ENCODE peak calls at places on chromosomes 1 and 21, in five cellular contexts. One of them, this sample, is unnamed.

GRCh38 chr1:201546093-201546492 is 7.2 kb downstream of the NAV1 start:
- DNase-seq in upper lobe of right lung: no peak
- DNase-seq in AG09309: no peak
- DNase-seq in nephron progenitor cell: no peak
- DNase-seq in endothelial cell of umbilical vein: no peak
- DNase-seq in this sample: no peak

GRCh38 chr21:46183910-46184624 is at the start of gene SPATC1L:
- DNase-seq in upper lobe of right lung: peak; percentile 84
- DNase-seq in AG09309: peak; percentile 24
- DNase-seq in nephron progenitor cell: peak; percentile 67
- DNase-seq in endothelial cell of umbilical vein: peak; percentile 86
- DNase-seq in this sample: no peak

GRCh38 chr1:100578201-100578600 is 40.3 kb downstream of the GPR88 start:
- DNase-seq in upper lobe of right lung: no peak
- DNase-seq in AG09309: no peak
- DNase-seq in nephron progenitor cell: no peak
- DNase-seq in endothelial cell of umbilical vein: no peak
- DNase-seq in this sample: no peak

GRCh38 chr1:239868117-239868516 is 223.6 kb upstream of the FMN2 start:
- DNase-seq in upper lobe of right lung: no peak
- DNase-seq in AG09309: no peak
- DNase-seq in nephron progenitor cell: no peak
- DNase-seq in endothelial cell of umbilical vein: no peak
- DNase-seq in this sample: no peak

GRCh38 chr1:64280001-64280400 is 76.6 kb downstream of the UBE2U start:
- DNase-seq in upper lobe of right lung: no peak
- DNase-seq in AG09309: no peak
- DNase-seq in nephron progenitor cell: no peak
- DNase-seq in endothelial cell of umbilical vein: no peak
- DNase-seq in this sample: no peak

GRCh38 chr1:15501208-15502032 is 22.6 kb downstream of the CASP9 start:
- DNase-seq in upper lobe of right lung: peak; percentile 73
- DNase-seq in AG09309: no peak
- DNase-seq in nephron progenitor cell: peak; percentile 75
- DNase-seq in endothelial cell of umbilical vein: peak; percentile 55
- DNase-seq in this sample: no peak

GRCh38 chr1:16433066-16433465 is 4.2 kb downstream of the SPATA21 start:
- DNase-seq in upper lobe of right lung: no peak
- DNase-seq in AG09309: no peak
- DNase-seq in nephron progenitor cell: no peak
- DNase-seq in endothelial cell of umbilical vein: no peak
- DNase-seq in this sample: no peak

GRCh38 chr1:30444850-30445249 is 278.5 kb downstream of the MATN1 start:
- DNase-seq in upper lobe of right lung: no peak
- DNase-seq in AG09309: no peak
- DNase-seq in nephron progenitor cell: no peak
- DNase-seq in endothelial cell of umbilical vein: no peak
- DNase-seq in this sample: no peak

GRCh38 chr1:9606948-9607347 is 18.2 kb downstream of the TMEM201 start:
- DNase-seq in upper lobe of right lung: no peak
- DNase-seq in AG09309: no peak
- DNase-seq in nephron progenitor cell: no peak
- DNase-seq in endothelial cell of umbilical vein: no peak
- DNase-seq in this sample: no peak

GRCh38 chr1:246724001-246724724 is at the start of gene SCCPDH:
- DNase-seq in upper lobe of right lung: peak; percentile 91
- DNase-seq in AG09309: no peak
- DNase-seq in nephron progenitor cell: peak; percentile 82
- DNase-seq in endothelial cell of umbilical vein: peak; percentile 79
- DNase-seq in this sample: no peak

GRCh38 chr1:27583479-27583878 is 20.5 kb downstream of the AHDC1 start:
- DNase-seq in upper lobe of right lung: no peak
- DNase-seq in AG09309: no peak
- DNase-seq in nephron progenitor cell: no peak
- DNase-seq in endothelial cell of umbilical vein: no peak
- DNase-seq in this sample: no peak

GRCh38 chr1:109274533-109275476 is 8.1 kb downstream of the PSRC1 start:
- DNase-seq in upper lobe of right lung: peak; percentile 89
- DNase-seq in AG09309: no peak
- DNase-seq in nephron progenitor cell: peak; percentile 53
- DNase-seq in endothelial cell of umbilical vein: no peak
- DNase-seq in this sample: no peak

GRCh38 chr1:110896090-110896489 is 23.1 kb downstream of the CD53 start:
- DNase-seq in upper lobe of right lung: no peak
- DNase-seq in AG09309: no peak
- DNase-seq in nephron progenitor cell: no peak
- DNase-seq in endothelial cell of umbilical vein: no peak
- DNase-seq in this sample: no peak

GRCh38 chr1:81549588-81550127 is 251.1 kb upstream of the ADGRL2 start:
- DNase-seq in upper lobe of right lung: no peak
- DNase-seq in AG09309: peak; percentile 14
- DNase-seq in nephron progenitor cell: no peak
- DNase-seq in endothelial cell of umbilical vein: peak; percentile 77
- DNase-seq in this sample: no peak

GRCh38 chr21:38773108-38774061 is 32.3 kb upstream of the ETS2 start:
- DNase-seq in upper lobe of right lung: no peak
- DNase-seq in AG09309: peak; percentile 94
- DNase-seq in nephron progenitor cell: no peak
- DNase-seq in endothelial cell of umbilical vein: peak; percentile 91
- DNase-seq in this sample: peak; percentile 91

GRCh38 chr21:45623436-45623835 is 20.1 kb upstream of the PCBP3 start:
- DNase-seq in upper lobe of right lung: peak; percentile 54
- DNase-seq in AG09309: no peak
- DNase-seq in nephron progenitor cell: no peak
- DNase-seq in endothelial cell of umbilical vein: no peak
- DNase-seq in this sample: no peak

GRCh38 chr21:35796834-35797233 is 263.5 kb downstream of the SETD4 start:
- DNase-seq in upper lobe of right lung: no peak
- DNase-seq in AG09309: no peak
- DNase-seq in nephron progenitor cell: no peak
- DNase-seq in endothelial cell of umbilical vein: peak; percentile 24
- DNase-seq in this sample: no peak

GRCh38 chr1:179081696-179082307 is at the start of gene TOR3A:
- DNase-seq in upper lobe of right lung: peak; percentile 97
- DNase-seq in AG09309: no peak
- DNase-seq in nephron progenitor cell: peak; percentile 88
- DNase-seq in endothelial cell of umbilical vein: peak; percentile 89
- DNase-seq in this sample: peak; percentile 29

GRCh38 chr1:42658880-42659337 is 686 bp downstream of the PPIH start:
- DNase-seq in upper lobe of right lung: no peak
- DNase-seq in AG09309: no peak
- DNase-seq in nephron progenitor cell: no peak
- DNase-seq in endothelial cell of umbilical vein: peak; percentile 37
- DNase-seq in this sample: no peak

GRCh38 chr1:12851779-12852178 is 3.3 kb upstream of the HNRNPCL1 start:
- DNase-seq in upper lobe of right lung: no peak
- DNase-seq in AG09309: no peak
- DNase-seq in nephron progenitor cell: no peak
- DNase-seq in endothelial cell of umbilical vein: no peak
- DNase-seq in this sample: no peak

GRCh38 chr1:26053718-26054572 is 8.0 kb upstream of the SLC30A2 start:
- DNase-seq in upper lobe of right lung: no peak
- DNase-seq in AG09309: no peak
- DNase-seq in nephron progenitor cell: peak; percentile 54
- DNase-seq in endothelial cell of umbilical vein: no peak
- DNase-seq in this sample: no peak

GRCh38 chr1:206909167-206909882 is 12.1 kb downstream of the IL24 start:
- DNase-seq in upper lobe of right lung: peak; percentile 95
- DNase-seq in AG09309: no peak
- DNase-seq in nephron progenitor cell: peak; percentile 65
- DNase-seq in endothelial cell of umbilical vein: no peak
- DNase-seq in this sample: no peak

GRCh38 chr1:21865943-21866628 is 54.0 kb downstream of the LDLRAD2 start:
- DNase-seq in upper lobe of right lung: no peak
- DNase-seq in AG09309: no peak
- DNase-seq in nephron progenitor cell: peak; percentile 27
- DNase-seq in endothelial cell of umbilical vein: no peak
- DNase-seq in this sample: no peak

GRCh38 chr1:204283711-204284651 is 70.2 kb upstream of the GOLT1A start:
- DNase-seq in upper lobe of right lung: no peak
- DNase-seq in AG09309: no peak
- DNase-seq in nephron progenitor cell: no peak
- DNase-seq in endothelial cell of umbilical vein: no peak
- DNase-seq in this sample: no peak

GRCh38 chr1:240152611-240153297 is 61.1 kb downstream of the FMN2 start:
- DNase-seq in upper lobe of right lung: no peak
- DNase-seq in AG09309: no peak
- DNase-seq in nephron progenitor cell: no peak
- DNase-seq in endothelial cell of umbilical vein: no peak
- DNase-seq in this sample: no peak

GRCh38 chr1:53342735-53343470 is 15.0 kb upstream of the LRP8 start:
- DNase-seq in upper lobe of right lung: no peak
- DNase-seq in AG09309: no peak
- DNase-seq in nephron progenitor cell: no peak
- DNase-seq in endothelial cell of umbilical vein: no peak
- DNase-seq in this sample: no peak

GRCh38 chr1:47894718-47895393 is 102.3 kb downstream of the TRABD2B start:
- DNase-seq in upper lobe of right lung: no peak
- DNase-seq in AG09309: no peak
- DNase-seq in nephron progenitor cell: peak; percentile 26
- DNase-seq in endothelial cell of umbilical vein: peak; percentile 17
- DNase-seq in this sample: no peak

GRCh38 chr1:172893146-172893841 is 157.4 kb downstream of the TNFSF18 start:
- DNase-seq in upper lobe of right lung: no peak
- DNase-seq in AG09309: no peak
- DNase-seq in nephron progenitor cell: no peak
- DNase-seq in endothelial cell of umbilical vein: peak; percentile 91
- DNase-seq in this sample: no peak

DNA sequence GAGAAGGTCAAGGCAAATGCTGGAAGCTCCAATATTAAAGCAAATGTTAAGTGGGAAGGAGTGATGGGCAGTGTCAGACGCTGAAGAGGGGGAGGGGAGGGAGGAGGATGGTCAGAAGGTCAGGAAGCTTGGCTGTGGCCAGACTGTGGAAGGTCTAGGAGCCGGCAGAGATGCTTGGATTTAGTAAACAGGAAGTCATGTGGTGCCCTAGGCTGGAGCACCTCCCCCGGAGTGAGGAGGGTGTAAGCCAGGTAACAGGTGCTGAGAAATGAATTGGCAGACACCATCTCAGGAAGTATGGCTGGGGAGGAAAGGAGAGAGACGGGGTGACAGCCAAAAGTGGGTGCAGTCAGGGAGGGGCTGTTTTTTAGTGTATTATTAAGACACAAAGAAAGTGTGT is 17.7 kb downstream of the CSMD2 start:
- DNase-seq in upper lobe of right lung: no peak
- DNase-seq in AG09309: no peak
- DNase-seq in nephron progenitor cell: no peak
- DNase-seq in endothelial cell of umbilical vein: no peak
- DNase-seq in this sample: no peak
- TF ChIP-seq CTCF in upper lobe of right lung: no peak
- TF ChIP-seq CTCF in AG09309: no peak
- TF ChIP-seq CTCF in nephron progenitor cell: no peak
- TF ChIP-seq CTCF in endothelial cell of umbilical vein: no peak
- TF ChIP-seq CTCF in this sample: no peak

DNA sequence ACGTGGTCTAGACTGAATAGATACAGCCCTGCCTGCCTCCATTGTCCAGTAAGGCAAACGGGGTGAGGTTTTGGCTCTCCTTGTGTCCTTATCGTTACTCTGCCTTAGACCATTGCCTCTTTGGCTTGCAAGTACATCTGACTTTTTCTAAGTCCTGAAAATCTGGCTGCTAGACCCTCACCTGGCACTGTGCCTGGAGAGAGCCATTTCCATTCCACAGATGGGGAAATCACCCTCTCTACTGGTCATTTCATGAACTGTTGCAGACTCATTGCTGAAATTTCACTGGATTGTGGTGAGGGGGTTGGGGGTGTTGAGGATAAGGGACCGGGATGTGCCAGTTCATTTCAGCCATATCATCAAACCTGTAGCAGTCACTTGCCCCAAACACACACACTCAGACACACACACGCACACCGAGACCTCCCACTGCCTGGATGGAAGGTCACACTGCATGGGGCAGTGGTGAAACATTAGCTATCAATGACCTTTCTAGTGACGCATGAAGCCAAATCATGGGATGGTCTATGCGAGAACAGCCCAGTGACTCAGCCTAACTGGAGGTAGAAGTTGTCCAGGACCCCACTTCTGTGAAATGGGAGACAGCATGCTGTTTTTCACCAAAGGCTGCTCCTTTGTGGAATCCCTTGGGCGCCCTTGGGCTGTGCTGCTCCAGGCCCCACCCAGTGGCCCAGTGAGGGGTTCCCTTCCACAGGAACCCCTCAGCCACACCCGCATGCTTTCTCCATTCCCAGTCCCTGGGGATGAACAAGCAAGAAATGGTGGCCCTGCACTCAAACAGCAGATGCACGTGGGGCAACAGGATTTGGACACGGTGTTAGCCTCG is 34.9 kb upstream of the VASH2 start:
- DNase-seq in upper lobe of right lung: no peak
- DNase-seq in AG09309: no peak
- DNase-seq in nephron progenitor cell: no peak
- DNase-seq in endothelial cell of umbilical vein: peak; percentile 56
- DNase-seq in this sample: no peak
- TF ChIP-seq CTCF in upper lobe of right lung: peak; percentile 17
- TF ChIP-seq CTCF in AG09309: peak; percentile 39
- TF ChIP-seq CTCF in nephron progenitor cell: peak; percentile 15
- TF ChIP-seq CTCF in endothelial cell of umbilical vein: peak; percentile 27
- TF ChIP-seq CTCF in this sample: peak; percentile 18

GRCh38 chr1:62849031-62849430 is 65.1 kb downstream of the ATG4C start:
- DNase-seq in upper lobe of right lung: no peak
- DNase-seq in AG09309: no peak
- DNase-seq in nephron progenitor cell: no peak
- DNase-seq in endothelial cell of umbilical vein: no peak
- DNase-seq in this sample: no peak
- TF ChIP-seq CTCF in upper lobe of right lung: no peak
- TF ChIP-seq CTCF in AG09309: no peak
- TF ChIP-seq CTCF in nephron progenitor cell: no peak
- TF ChIP-seq CTCF in endothelial cell of umbilical vein: no peak
- TF ChIP-seq CTCF in this sample: no peak

GRCh38 chr1:54872041-54872342 is 15.0 kb downstream of the DHCR24 start:
- DNase-seq in upper lobe of right lung: no peak
- DNase-seq in AG09309: no peak
- DNase-seq in nephron progenitor cell: no peak
- DNase-seq in endothelial cell of umbilical vein: no peak
- DNase-seq in this sample: no peak
- TF ChIP-seq CTCF in upper lobe of right lung: no peak
- TF ChIP-seq CTCF in AG09309: peak; percentile 12
- TF ChIP-seq CTCF in nephron progenitor cell: no peak
- TF ChIP-seq CTCF in endothelial cell of umbilical vein: no peak
- TF ChIP-seq CTCF in this sample: no peak